ENCODE peak calls at places on chromosomes 4 and X, in nine cellular contexts. C is stomach, X is testis, M is sigmoid colon, L is A549, S is Peyer's patch, Z is breast epithelium, I is heart left ventricle, H is suprapubic skin. T is an unnamed sample. For H3K4me1, the result is how much of the 10 kb centered on the place peaks cover.

GRCh38 chrX:24231169-24231568 is 81.6 kb downstream of the ZFX start:
- DNase-seq in C (no peak), X (peak), M (no peak), L (peak), S (no peak), Z (no peak), I (no peak), H (no peak), T (peak)

GRCh38 chr4:177413656-177414055 is 28.6 kb downstream of the AGA start:
- DNase-seq in C (no peak), X (no peak), M (no peak), L (no peak), S (no peak), Z (no peak), I (no peak), H (no peak), T (no peak)

GRCh38 chr4:80008971-80009370 is 64.1 kb downstream of the ANTXR2 start:
- DNase-seq in C (no peak), X (no peak), M (no peak), L (no peak), S (no peak), Z (no peak), I (no peak), H (no peak), T (no peak)

GRCh38 chr4:168830777-168831512 is 179.1 kb downstream of the CBR4 start:
- DNase-seq in C (no peak), X (no peak), M (no peak), L (no peak), S (no peak), Z (no peak), I (no peak), H (no peak), T (no peak)

GRCh38 chr4:145034727-145035211 is 63.2 kb downstream of the ANAPC10 start:
- DNase-seq in C (no peak), X (no peak), M (no peak), L (no peak), S (no peak), Z (no peak), I (no peak), H (no peak), T (no peak)

GRCh38 chr4:177554966-177555574 is 112.8 kb upstream of the AGA start:
- DNase-seq in C (no peak), X (no peak), M (no peak), L (peak), S (peak), Z (no peak), I (no peak), H (no peak), T (no peak)

GRCh38 chr4:14566518-14566917 is 435.8 kb upstream of the CPEB2 start:
- DNase-seq in C (no peak), X (no peak), M (no peak), L (no peak), S (no peak), Z (no peak), I (no peak), H (no peak), T (no peak)

GRCh38 chr4:88054909-88055308 is 47.5 kb downstream of the PKD2 start:
- DNase-seq in C (peak), X (peak), M (no peak), L (peak), S (peak), Z (no peak), I (no peak), H (no peak), T (no peak)

GRCh38 chr4:168486961-168487820 is 6.9 kb upstream of the DDX60L start:
- DNase-seq in C (no peak), X (no peak), M (no peak), L (peak), S (no peak), Z (no peak), I (no peak), H (no peak), T (no peak)

GRCh38 chr4:24322986-24323385 is 261.4 kb downstream of the DHX15 start:
- DNase-seq in C (no peak), X (no peak), M (no peak), L (no peak), S (no peak), Z (no peak), I (no peak), H (no peak), T (no peak)

GRCh38 chr4:19026281-19026680 is 1004.7 kb upstream of the LCORL start:
- DNase-seq in C (no peak), X (peak), M (peak), L (no peak), S (no peak), Z (no peak), I (no peak), H (no peak), T (no peak)

GRCh38 chrX:44462851-44463250 is 79.8 kb downstream of the FUNDC1 start:
- DNase-seq in C (no peak), X (no peak), M (no peak), L (no peak), S (no peak), Z (no peak), I (no peak), H (no peak), T (no peak)

GRCh38 chr4:22417408-22417807 is 98.5 kb downstream of the ADGRA3 start:
- DNase-seq in C (no peak), X (no peak), M (no peak), L (no peak), S (no peak), Z (no peak), I (no peak), H (no peak), T (no peak)

GRCh38 chrX:122055450-122055849 is 1008.0 kb downstream of the GLUD2 start:
- DNase-seq in C (no peak), X (no peak), M (no peak), L (no peak), S (no peak), Z (no peak), I (no peak), H (no peak), T (no peak)
- TF ChIP-seq POLR2A in C (no peak), X (no peak), M (no peak), L (no peak), S (no peak), Z (no peak), I (no peak), H (no peak), T (no peak)

GRCh38 chr4:185835814-185836213 is 23.8 kb upstream of the SORBS2 start:
- DNase-seq in C (no peak), X (no peak), M (no peak), L (no peak), S (no peak), Z (no peak), I (no peak), H (no peak), T (no peak)

GRCh38 chr4:185834088-185834487 is 22.1 kb upstream of the SORBS2 start:
- DNase-seq in C (no peak), X (no peak), M (no peak), L (no peak), S (no peak), Z (no peak), I (no peak), H (no peak), T (no peak)

GRCh38 chr4:185834778-185835177 is 22.8 kb upstream of the SORBS2 start:
- DNase-seq in C (no peak), X (no peak), M (no peak), L (no peak), S (no peak), Z (no peak), I (no peak), H (no peak), T (no peak)

GRCh38 chr4:185836268-185837084 is 24.5 kb upstream of the SORBS2 start:
- DNase-seq in C (no peak), X (no peak), M (no peak), L (no peak), S (no peak), Z (no peak), I (no peak), H (no peak), T (no peak)

GRCh38 chr4:185835336-185835735 is 23.3 kb upstream of the SORBS2 start:
- DNase-seq in C (no peak), X (no peak), M (no peak), L (no peak), S (no peak), Z (no peak), I (no peak), H (no peak), T (no peak)
- H3K4me1 ChIP-seq in C (half or more), X (under half), M (under half), L (half or more), S (under half), Z (under half), I (under half), H (under half), T (under half)

DNA sequence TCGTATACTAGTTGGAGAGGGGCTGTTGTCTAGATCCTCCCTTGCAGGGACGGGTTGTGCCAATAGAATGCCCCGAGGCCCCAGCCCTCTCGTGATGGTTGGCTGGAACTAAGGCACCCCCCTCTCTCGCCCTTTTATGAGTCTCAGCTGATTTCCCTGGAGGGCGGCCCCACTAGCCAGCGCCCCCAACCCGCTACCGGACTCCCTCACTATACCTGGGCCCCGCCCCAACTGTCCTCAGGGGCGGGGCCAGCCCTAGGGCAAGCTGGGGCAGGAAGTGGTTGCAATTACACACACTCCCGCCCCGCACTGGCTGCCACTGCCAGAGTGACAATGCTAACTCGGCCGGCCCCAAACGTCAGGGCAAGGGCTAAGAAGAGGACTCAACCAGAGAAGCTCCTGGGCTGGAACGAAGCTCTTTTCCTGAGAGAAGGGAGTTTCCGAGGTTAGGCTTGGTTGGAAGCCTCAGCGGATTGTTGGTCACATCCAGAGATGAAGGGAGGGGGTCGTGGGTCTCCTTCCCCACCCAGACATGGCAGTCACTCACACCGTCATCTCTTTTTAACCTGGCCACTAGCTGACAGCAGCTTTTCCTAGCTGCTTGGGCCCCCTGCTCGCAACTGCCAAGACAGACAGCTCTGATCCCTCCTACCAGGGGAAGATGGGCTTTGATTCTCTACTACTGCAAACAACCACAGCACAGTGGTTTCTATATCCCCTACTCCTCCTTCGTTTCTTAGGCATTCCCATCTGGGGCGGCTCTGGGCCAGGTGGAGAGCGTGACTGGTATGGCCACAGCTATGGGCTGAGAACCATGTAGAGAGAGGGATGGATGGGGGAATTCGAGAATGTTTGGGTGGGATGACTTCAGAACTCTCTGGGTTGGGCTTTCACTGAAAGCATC is 21.0 kb upstream of the BCORL1 start:
- DNase-seq in C (peak), X (no peak), M (peak), L (peak), S (peak), Z (peak), I (peak), H (peak), T (no peak)
- TF ChIP-seq POLR2A in C (no peak), X (no peak), M (no peak), L (no peak), S (peak), Z (no peak), I (no peak), H (no peak), T (no peak)

DNA sequence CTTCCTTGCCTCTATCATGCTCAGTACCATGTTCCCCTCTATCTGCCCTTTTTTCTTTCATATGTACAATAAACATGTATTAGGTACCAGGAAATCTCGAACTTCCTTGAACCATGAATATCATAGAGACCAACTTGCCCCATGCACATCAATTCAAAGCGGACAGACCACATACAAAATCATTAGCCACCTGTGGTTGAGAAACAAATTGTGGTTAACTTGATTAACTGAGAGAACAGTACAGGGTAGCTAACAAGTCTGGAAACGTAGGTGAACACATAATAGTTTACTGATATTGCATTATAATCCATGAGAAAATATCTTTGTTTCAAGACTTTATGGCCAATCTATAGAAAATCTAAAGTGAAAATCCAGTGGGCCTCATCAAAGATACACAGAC is 8.2 kb downstream of the CASP3 start:
- DNase-seq in C (no peak), X (no peak), M (no peak), L (no peak), S (no peak), Z (no peak), I (no peak), H (no peak), T (no peak)
- H3K4me1 ChIP-seq in C (half or more), X (under half), M (under half), L (under half), S (under half), Z (under half), I (under half), H (under half), T (under half)